ENCODE peak calls at places on chromosomes 2 and 18, in four cellular contexts. J is tibial artery, R is progenitor cell of endocrine pancreas, T is SK-N-SH. F is an unnamed sample.

GRCh38 chr2:241559489-241560180 is 1.1 kb downstream of the BOK start:
- DNase-seq in R (no peak), J (no peak), T (peak; percentile 56), F (no peak)

GRCh38 chr2:68352651-68353386 is 12.3 kb upstream of the PLEK start:
- DNase-seq in R (no peak), T (no peak), J (no peak), F (no peak)

GRCh38 chr2:136764397-136765255 is 719 bp upstream of the THSD7B start:
- DNase-seq in J (no peak), T (peak; percentile 48), R (peak; percentile 31), F (no peak)

GRCh38 chr2:128442053-128442751 is 123.5 kb upstream of the HS6ST1 start:
- DNase-seq in T (no peak), J (peak; percentile 63), R (peak; percentile 4), F (peak; percentile 75)

GRCh38 chr18:62812242-62812641 is 96.9 kb downstream of the PHLPP1 start:
- DNase-seq in J (no peak), T (no peak), R (no peak), F (no peak)

GRCh38 chr2:121282800-121283382 is 2.1 kb downstream of the TFCP2L1 start:
- DNase-seq in J (no peak), T (no peak), R (no peak), F (no peak)

GRCh38 chr18:31301201-31301655 is 16.7 kb upstream of the DSG1 start:
- DNase-seq in T (no peak), J (no peak), R (no peak), F (no peak)

GRCh38 chr18:9952633-9953416 is 39.0 kb downstream of the VAPA start:
- DNase-seq in J (no peak), R (no peak), T (no peak), F (no peak)

GRCh38 chr18:74645717-74646116 is 48.0 kb downstream of the ZNF407 start:
- DNase-seq in J (no peak), R (no peak), T (no peak), F (no peak)

GRCh38 chr18:69935319-69936190 is 12.1 kb downstream of the CD226 start:
- DNase-seq in J (no peak), T (no peak), R (no peak), F (no peak)

GRCh38 chr2:222690564-222691200 is 19.2 kb downstream of the MOGAT1 start:
- DNase-seq in R (peak; percentile 59), T (peak; percentile 89), J (peak; percentile 79), F (peak; percentile 89)

GRCh38 chr2:54899576-54900200 is 150.6 kb downstream of the RTN4 start:
- DNase-seq in R (no peak), T (peak; percentile 27), J (no peak), F (no peak)

GRCh38 chr2:48205137-48205798 is 299.0 kb upstream of the FBXO11 start:
- DNase-seq in J (no peak), T (no peak), R (no peak), F (no peak)

GRCh38 chr18:7079231-7079630 is 38.4 kb downstream of the LAMA1 start:
- DNase-seq in R (no peak), J (no peak), T (no peak), F (no peak)

GRCh38 chr18:60585670-60586069 is 213.1 kb upstream of the MC4R start:
- DNase-seq in T (no peak), J (no peak), R (no peak), F (no peak)

GRCh38 chr18:13266208-13267100 is 47.9 kb downstream of the LDLRAD4 start:
- DNase-seq in R (no peak), T (no peak), J (peak; percentile 90), F (peak; percentile 73)

GRCh38 chr2:55883829-55884228 is 39.8 kb downstream of the EFEMP1 start:
- DNase-seq in R (no peak), T (no peak), J (no peak), F (no peak)

GRCh38 chr18:36352384-36352783 is 54.9 kb downstream of the FHOD3 start:
- DNase-seq in J (peak; percentile 73), R (no peak), T (no peak), F (no peak)

GRCh38 chr2:44015239-44015638 is 19.4 kb upstream of the LRPPRC start:
- DNase-seq in R (no peak), J (no peak), T (no peak), F (no peak)

GRCh38 chr2:44005831-44006230 is 10.0 kb upstream of the LRPPRC start:
- DNase-seq in T (no peak), R (no peak), J (no peak), F (no peak)

GRCh38 chr2:44004735-44005602 is 9.2 kb upstream of the LRPPRC start:
- DNase-seq in T (no peak), R (no peak), J (no peak), F (no peak)

GRCh38 chr2:44010266-44010665 is 14.5 kb upstream of the LRPPRC start:
- DNase-seq in R (no peak), J (no peak), T (no peak), F (no peak)

DNA sequence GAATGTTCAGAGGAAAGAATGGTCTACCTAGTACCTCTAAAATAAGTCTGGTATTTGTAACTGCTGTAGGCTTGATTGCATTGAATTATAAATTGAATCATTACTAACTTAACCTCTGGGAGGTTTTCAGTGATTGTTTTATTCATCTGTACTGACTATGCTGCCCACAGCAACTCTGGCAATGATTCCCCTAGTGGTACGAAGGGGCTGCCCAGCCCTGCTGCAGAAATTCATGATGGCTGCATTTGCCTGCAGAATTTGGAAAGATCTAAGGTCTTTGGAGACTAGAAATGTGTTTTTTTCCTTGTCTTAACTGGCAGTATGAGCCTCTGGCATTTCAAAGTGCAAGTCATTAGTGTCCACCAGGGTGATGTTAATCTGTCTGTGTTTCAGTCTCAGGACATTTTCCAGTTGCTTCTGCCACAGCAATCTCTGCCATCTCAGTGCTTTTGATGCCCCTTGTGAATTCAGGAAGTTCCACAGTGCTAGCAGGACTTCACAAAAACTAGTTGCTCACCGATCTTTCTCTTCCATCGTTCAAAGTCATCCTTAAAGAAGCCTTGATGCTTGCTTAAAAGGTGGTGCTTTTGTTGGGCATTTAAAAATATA is 13.5 kb upstream of the LRPPRC start:
- DNase-seq in J (no peak), R (no peak), T (peak; percentile 66), F (no peak)
- TF ChIP-seq CTCF in J (no peak), R (peak; percentile 18), T (no peak), F (no peak)

GRCh38 chr2:101196220-101196661 is 45.1 kb upstream of the TBC1D8 start:
- DNase-seq in R (no peak), J (no peak), T (no peak), F (no peak)

GRCh38 chr2:101200714-101201113 is 49.5 kb upstream of the TBC1D8 start:
- DNase-seq in J (no peak), T (no peak), R (no peak), F (no peak)

GRCh38 chr2:101199153-101199810 is 48.1 kb upstream of the TBC1D8 start:
- DNase-seq in T (no peak), J (no peak), R (no peak), F (no peak)

GRCh38 chr2:101197814-101198213 is 46.6 kb upstream of the TBC1D8 start:
- DNase-seq in T (no peak), J (no peak), R (no peak), F (no peak)

DNA sequence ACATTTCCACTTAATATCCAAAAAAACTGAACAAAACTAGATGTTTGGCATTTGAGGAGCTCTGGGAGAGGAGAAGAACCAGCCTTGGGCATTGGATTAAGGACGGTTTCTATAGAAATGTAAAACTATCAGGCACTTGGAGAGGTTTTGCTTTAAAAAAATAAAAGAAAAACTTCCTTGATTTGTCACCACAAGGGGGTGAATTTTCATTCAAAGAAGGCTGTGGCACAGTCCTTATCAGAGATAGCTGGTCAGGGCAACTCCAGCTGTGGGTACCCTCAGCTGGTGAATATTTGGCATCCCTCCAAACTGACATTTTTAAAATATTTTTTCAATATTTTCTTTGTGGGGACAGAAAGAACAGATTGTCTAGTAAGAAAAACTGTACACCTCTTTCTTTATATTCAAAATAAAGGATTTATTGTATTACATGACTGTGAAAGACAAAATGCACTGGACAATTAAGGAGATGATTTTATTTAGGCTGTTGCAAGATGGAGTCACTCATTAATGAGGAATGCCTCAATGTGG is 46.1 kb upstream of the TBC1D8 start:
- DNase-seq in J (no peak), R (no peak), T (peak; percentile 33), F (no peak)
- TF ChIP-seq CTCF in J (no peak), R (peak; percentile 25), T (peak; percentile 39), F (peak; percentile 44)

GRCh38 chr2:173090973-173091660 is 15.5 kb downstream of the MAP3K20 start:
- DNase-seq in T (no peak), J (peak; percentile 89), R (no peak), F (no peak)
- TF ChIP-seq CTCF in T (peak; percentile 32), J (no peak), R (no peak), F (no peak)

GRCh38 chr18:3441290-3441689 is 8.7 kb upstream of the TGIF1 start:
- DNase-seq in J (no peak), R (no peak), T (peak; percentile 40), F (no peak)
- TF ChIP-seq CTCF in J (peak; percentile 31), R (peak; percentile 13), T (peak; percentile 43), F (peak; percentile 55)

GRCh38 chr2:171447675-171448074 is 13.6 kb downstream of the DCAF17 start:
- DNase-seq in J (no peak), R (no peak), T (no peak), F (no peak)
- TF ChIP-seq CTCF in J (no peak), R (no peak), T (no peak), F (peak; percentile 29)

F was measured in osteocyte.